ENCODE peak calls at places on chromosomes 2 and 18, in five cellular contexts. P is colonic mucosa, A is thoracic aorta, H is pancreas, Q is tibial nerve. K is an unnamed sample.

GRCh38 chr2:96399342-96400048 is 63.9 kb downstream of the NCAPH start:
- DNase-seq in P (no peak), A (no peak), H (no peak), Q (no peak), K (no peak)

GRCh38 chr2:180334514-180334913 is 327.4 kb upstream of the CWC22 start:
- DNase-seq in P (no peak), A (no peak), H (no peak), Q (no peak), K (no peak)

GRCh38 chr18:58288922-58289797 is 245.1 kb downstream of the NEDD4L start:
- DNase-seq in P (no peak), A (no peak), H (no peak), Q (no peak), K (no peak)

GRCh38 chr2:71935291-71935848 is 212.3 kb downstream of the CYP26B1 start:
- DNase-seq in P (peak; percentile 29), A (peak; percentile 35), H (no peak), Q (peak; percentile 53), K (peak; percentile 84)

GRCh38 chr18:56233595-56233994 is 404.8 kb downstream of the TXNL1 start:
- DNase-seq in P (no peak), A (no peak), H (no peak), Q (no peak), K (peak; percentile 16)

GRCh38 chr2:157901325-157901724 is 25.2 kb upstream of the ACVR1 start:
- DNase-seq in P (no peak), A (no peak), H (no peak), Q (no peak), K (no peak)

GRCh38 chr18:9838144-9838877 is 47.5 kb upstream of the TXNDC2 start:
- DNase-seq in P (no peak), A (no peak), H (no peak), Q (no peak), K (no peak)

GRCh38 chr2:102251042-102251848 is 60.1 kb upstream of the IL1RL1 start:
- DNase-seq in P (peak; percentile 81), A (no peak), H (peak; percentile 80), Q (no peak), K (peak; percentile 80)

GRCh38 chr2:134365356-134365755 is 111.5 kb downstream of the MGAT5 start:
- DNase-seq in P (no peak), A (no peak), H (no peak), Q (no peak), K (no peak)

GRCh38 chr2:188892632-188893031 is 81.5 kb upstream of the COL3A1 start:
- DNase-seq in P (no peak), A (no peak), H (no peak), Q (no peak), K (no peak)

GRCh38 chr2:191691016-191691725 is 13.2 kb downstream of the NABP1 start:
- DNase-seq in P (peak; percentile 64), A (no peak), H (no peak), Q (no peak), K (no peak)

GRCh38 chr2:120760446-120761135 is 24.9 kb downstream of the GLI2 start:
- DNase-seq in P (no peak), A (no peak), H (peak; percentile 41), Q (peak; percentile 50), K (peak; percentile 85)

GRCh38 chr2:162838141-162838500 is 446 bp downstream of the KCNH7 start:
- DNase-seq in P (no peak), A (no peak), H (no peak), Q (no peak), K (no peak)

GRCh38 chr2:62297642-62298010 is 101.7 kb downstream of the B3GNT2 start:
- DNase-seq in P (no peak), A (no peak), H (no peak), Q (no peak), K (no peak)

GRCh38 chr2:239322414-239323086 is 78.3 kb downstream of the HDAC4 start:
- DNase-seq in P (peak; percentile 70), A (no peak), H (no peak), Q (no peak), K (no peak)

GRCh38 chr2:105879106-105879797 is 134.5 kb downstream of the NCK2 start:
- DNase-seq in P (peak; percentile 42), A (no peak), H (no peak), Q (no peak), K (no peak)

GRCh38 chr18:42137671-42138375 is 182.8 kb downstream of the PIK3C3 start:
- DNase-seq in P (no peak), A (no peak), H (no peak), Q (no peak), K (no peak)

DNA sequence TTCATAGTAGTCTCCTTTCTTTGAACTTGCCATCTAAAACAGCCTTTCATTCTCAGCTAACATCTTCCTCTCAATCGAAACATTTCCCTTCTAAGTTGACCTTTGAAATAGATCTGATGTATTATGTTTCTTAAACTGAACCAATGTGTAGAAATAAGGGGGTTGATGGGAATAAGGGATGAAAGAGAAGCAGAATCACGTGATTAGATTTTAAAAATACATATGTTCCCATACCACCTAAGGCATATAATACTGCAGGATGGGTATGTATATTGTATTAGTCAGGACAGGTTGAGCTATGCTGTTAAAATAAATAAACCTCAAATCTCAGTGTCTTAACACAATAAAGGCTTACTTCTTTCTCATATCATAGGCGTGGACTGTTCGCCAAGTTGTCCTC is 207.5 kb upstream of the SRD5A2 start:
- DNase-seq in P (no peak), A (no peak), H (no peak), Q (no peak), K (no peak)
- TF ChIP-seq CTCF in P (no peak), A (no peak), H (no peak), Q (no peak), K (no peak)

GRCh38 chr2:54666741-54667639 is 56.5 kb upstream of the EML6 start:
- DNase-seq in P (no peak), A (no peak), H (no peak), Q (no peak), K (peak; percentile 42)

GRCh38 chr2:54666131-54666637 is 57.3 kb upstream of the EML6 start:
- DNase-seq in P (no peak), A (no peak), H (no peak), Q (no peak), K (peak; percentile 43)

GRCh38 chr2:54668711-54669110 is 54.8 kb upstream of the EML6 start:
- DNase-seq in P (no peak), A (no peak), H (no peak), Q (no peak), K (no peak)

GRCh38 chr2:54669677-54670484 is 53.6 kb upstream of the EML6 start:
- DNase-seq in P (peak; percentile 53), A (no peak), H (no peak), Q (no peak), K (no peak)

DNA sequence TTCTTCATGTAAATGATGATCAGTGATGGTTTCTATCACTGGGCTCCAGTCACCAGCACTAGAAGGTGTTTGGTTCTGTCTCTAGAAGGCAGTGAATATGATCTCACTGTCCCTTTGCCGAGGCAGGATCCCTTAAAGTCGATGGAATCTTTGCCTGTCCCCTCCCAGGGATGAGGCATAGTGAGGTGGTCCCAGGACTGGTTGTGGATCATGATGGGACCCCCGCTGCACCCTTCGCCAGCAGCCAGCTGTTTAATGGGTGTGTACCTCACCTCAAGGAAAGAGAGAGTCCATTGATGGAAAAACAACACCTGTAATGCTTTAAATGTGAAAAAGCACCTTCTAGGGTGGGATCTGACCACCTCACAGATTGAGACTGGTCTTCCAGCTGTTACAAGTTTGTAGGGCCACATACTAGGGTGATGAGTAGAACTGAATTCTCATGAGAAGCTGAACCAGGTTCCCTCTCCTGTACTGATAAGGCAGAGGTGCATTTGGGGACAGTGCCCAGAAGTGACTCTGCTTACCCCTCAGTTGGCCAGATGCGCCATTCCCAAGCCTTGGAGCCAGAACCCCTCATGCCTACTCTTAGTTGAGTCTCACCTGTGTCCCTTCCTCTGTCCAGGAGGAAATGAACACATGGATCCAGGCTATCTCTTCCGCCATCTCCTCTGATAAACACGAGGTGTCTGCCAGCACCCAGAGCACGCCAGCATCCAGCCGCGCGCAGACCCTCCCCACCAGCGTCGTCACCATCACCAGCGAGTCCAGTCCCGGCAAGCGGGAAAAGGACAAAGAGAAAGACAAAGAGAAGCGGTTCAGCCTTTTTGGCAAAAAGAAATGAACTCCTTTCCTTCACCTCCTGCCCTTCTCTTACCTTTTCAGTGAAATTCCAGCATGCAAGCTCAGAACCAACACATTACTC is 55.5 kb upstream of the EML6 start:
- DNase-seq in P (no peak), A (no peak), H (no peak), Q (no peak), K (no peak)
- H3K36me3 ChIP-seq in P (peaks cover 18% of the 10 kb centered on the region), A (peaks cover 25% of the 10 kb centered on the region), H (peaks cover 16% of the 10 kb centered on the region), Q (peaks cover 45% of the 10 kb centered on the region), K (peaks cover 3% of the 10 kb centered on the region)

GRCh38 chr18:43590182-43590903 is 313.1 kb upstream of the SYT4 start:
- DNase-seq in P (no peak), A (no peak), H (peak; percentile 41), Q (no peak), K (no peak)
- TF ChIP-seq CTCF in P (no peak), A (no peak), H (no peak), Q (no peak), K (no peak)

DNA sequence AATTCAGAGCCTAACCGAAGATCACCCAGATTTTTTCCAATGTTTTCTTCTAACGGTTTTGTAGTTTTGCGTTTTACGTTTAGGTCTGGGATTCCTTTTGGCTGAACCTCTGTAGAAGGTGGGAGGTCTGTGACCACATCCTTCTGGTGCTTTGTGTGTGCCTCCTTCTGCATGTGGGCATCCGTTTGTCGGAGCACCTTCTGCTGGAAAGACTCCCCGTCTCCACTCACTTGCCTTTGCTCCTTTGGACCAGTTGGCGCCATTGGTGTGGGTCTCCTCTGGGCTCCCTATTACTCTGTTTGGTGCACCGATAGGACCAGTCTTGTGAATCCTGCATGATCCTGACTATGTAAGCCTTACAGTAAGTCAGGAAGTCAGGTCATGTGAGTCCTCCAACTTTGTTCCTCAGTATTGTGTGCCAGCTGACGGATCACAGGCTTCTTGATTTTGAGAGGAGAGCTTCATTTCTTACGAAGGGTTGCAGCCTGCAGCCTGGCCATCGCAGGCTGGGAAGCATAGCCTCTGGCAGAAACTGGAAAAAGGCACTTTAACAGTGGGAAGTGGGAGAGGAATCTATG is 13.6 kb downstream of the AQP12A start:
- DNase-seq in P (no peak), A (no peak), H (peak; percentile 8), Q (no peak), K (peak; percentile 22)
- H3K36me3 ChIP-seq in P (no peaks in the 10 kb centered on the region), A (no peaks in the 10 kb centered on the region), H (no peaks in the 10 kb centered on the region), Q (no peaks in the 10 kb centered on the region), K (no peaks in the 10 kb centered on the region)

GRCh38 chr2:173076557-173077345 is 1.1 kb downstream of the MAP3K20 start:
- DNase-seq in P (peak; percentile 49), A (no peak), H (peak; percentile 72), Q (peak; percentile 19), K (peak; percentile 51)

GRCh38 chr2:173077506-173078177 is 2.0 kb downstream of the MAP3K20 start:
- DNase-seq in P (no peak), A (no peak), H (no peak), Q (no peak), K (no peak)

GRCh38 chr2:173079141-173079540 is 3.5 kb downstream of the MAP3K20 start:
- DNase-seq in P (no peak), A (no peak), H (no peak), Q (no peak), K (no peak)

GRCh38 chr2:173075056-173075780 is 428 bp upstream of the MAP3K20 start:
- DNase-seq in P (no peak), A (no peak), H (no peak), Q (no peak), K (no peak)

GRCh38 chr2:173075781-173076556 is at the start of gene MAP3K20:
- DNase-seq in P (peak; percentile 75), A (peak; percentile 38), H (peak; percentile 85), Q (peak; percentile 62), K (peak; percentile 82)
- TF ChIP-seq CTCF in P (no peak), A (peak; percentile 36), H (no peak), Q (peak; percentile 28), K (peak; percentile 40)

K was measured in psoas muscle.